ENCODE peak calls at places on chromosomes 16 and 17, in seven cellular contexts. M is aorta, D is HS-5, P is Panc1, G is NCI-H1092 treated with DMSO at 0.1 percent for 48 hours, T is H54, U is hepatic stellate cell. L is an unnamed sample.

GRCh38 chr17:34307110-34307509 is 12.1 kb upstream of the CCL8 start:
- DNase-seq in M (no peak), G (no peak), D (no peak), P (no peak), U (no peak), T (no peak), L (no peak)

GRCh38 chr17:45251931-45252330 is 10.0 kb downstream of the SPATA32 start:
- DNase-seq in P (no peak), G (no peak), U (no peak), D (no peak), M (no peak), T (no peak), L (no peak)

GRCh38 chr17:37610971-37611370 is 1.8 kb upstream of the SYNRG start:
- DNase-seq in P (no peak), T (no peak), D (no peak), M (no peak), G (no peak), U (no peak), L (no peak)

GRCh38 chr16:55346475-55346874 is 22.5 kb downstream of the IRX6 start:
- DNase-seq in U (no peak), P (no peak), G (no peak), M (no peak), D (no peak), T (no peak), L (no peak)

GRCh38 chr17:30234954-30235353 is 543 bp downstream of the SLC6A4 start:
- DNase-seq in P (no peak), G (no peak), T (no peak), U (no peak), D (no peak), M (no peak), L (no peak)

GRCh38 chr17:83185023-83186002 is 105.9 kb downstream of the METRNL start:
- DNase-seq in G (no peak), D (no peak), T (no peak), M (peak), P (no peak), U (no peak), L (no peak)

GRCh38 chr17:29742210-29742513 is 119.5 kb upstream of the CORO6 start:
- DNase-seq in M (no peak), G (no peak), U (no peak), T (no peak), D (no peak), P (no peak), L (no peak)

GRCh38 chr17:63082273-63082861 is 116.3 kb downstream of the TANC2 start:
- DNase-seq in M (no peak), D (peak), G (no peak), U (peak), T (no peak), P (no peak), L (peak)

GRCh38 chr16:85888405-85889331 is 10.3 kb upstream of the IRF8 start:
- DNase-seq in D (peak), P (no peak), G (no peak), T (peak), M (no peak), U (peak), L (peak)

GRCh38 chr17:71726320-71726719 is 394.5 kb upstream of the SOX9 start:
- DNase-seq in U (no peak), G (no peak), M (no peak), D (no peak), T (no peak), P (no peak), L (no peak)

GRCh38 chr17:78992542-78993212 is 13.0 kb upstream of the LGALS3BP start:
- DNase-seq in T (no peak), G (no peak), D (no peak), U (no peak), P (no peak), M (no peak), L (no peak)

GRCh38 chr17:66275651-66276050 is 26.8 kb upstream of the PRKCA start:
- DNase-seq in G (no peak), P (peak), U (peak), T (peak), M (no peak), D (peak), L (peak)

GRCh38 chr17:58614854-58615409 is 76.9 kb downstream of the TEX14 start:
- DNase-seq in M (no peak), T (no peak), U (no peak), D (no peak), P (no peak), G (no peak), L (no peak)

GRCh38 chr17:73404246-73404645 is 92.4 kb upstream of the CDC42EP4 start:
- DNase-seq in P (no peak), D (no peak), M (peak), T (no peak), U (no peak), G (no peak), L (no peak)

GRCh38 chr16:969508-970378 is 1.0 kb downstream of the LMF1 start:
- DNase-seq in D (no peak), M (peak), P (no peak), U (peak), G (no peak), T (no peak), L (no peak)

GRCh38 chr16:86214326-86215232 is 295.7 kb upstream of the FOXF1 start:
- DNase-seq in P (no peak), G (no peak), M (no peak), U (no peak), D (no peak), T (no peak), L (no peak)

GRCh38 chr16:49884033-49884707 is 28.3 kb upstream of the ZNF423 start:
- DNase-seq in T (no peak), M (no peak), P (no peak), D (no peak), G (no peak), U (no peak), L (no peak)

GRCh38 chr16:732936-733335 is 6.0 kb downstream of the HAGHL start:
- DNase-seq in U (no peak), D (no peak), M (no peak), P (no peak), T (no peak), G (no peak), L (no peak)

GRCh38 chr17:5580974-5581373 is 3.3 kb downstream of the NLRP1 start:
- DNase-seq in D (no peak), T (no peak), M (no peak), G (no peak), P (no peak), U (no peak), L (no peak)

GRCh38 chr16:1825864-1826690 is 548 bp downstream of the HAGH start:
- DNase-seq in U (peak), P (no peak), M (no peak), G (peak), T (peak), D (no peak), L (no peak)

GRCh38 chr17:42819939-42820535 is 4.0 kb downstream of the BECN1 start:
- DNase-seq in G (peak), U (peak), M (peak), T (no peak), P (no peak), D (no peak), L (no peak)

GRCh38 chr16:57480127-57480753 is 6.1 kb downstream of the DOK4 start:
- DNase-seq in G (no peak), D (no peak), M (peak), U (peak), T (peak), P (no peak), L (peak)

GRCh38 chr16:29900102-29900887 is at the start of gene ASPHD1:
- DNase-seq in P (peak), M (peak), D (peak), U (peak), T (peak), G (peak), L (peak)

L was measured in HS-27A.